ENCODE peak calls at places on chromosomes 4 and X, in six cellular contexts. C is heart left ventricle, D is fibroblast of lung, V is choroid plexus epithelial cell, S is vagina, E is endodermal cell. Z is an unnamed sample.

GRCh38 chr4:84750260-84750955 is 167.5 kb downstream of the CDS1 start:
- DNase-seq in C (no peak), D (peak), V (peak), S (no peak), E (no peak), Z (peak)

GRCh38 chrX:9940397-9940796 is 26.8 kb upstream of the CLDN34 start:
- DNase-seq in C (no peak), D (peak), V (peak), S (no peak), E (no peak), Z (peak)

GRCh38 chr4:186634591-186635128 is 79.3 kb upstream of the MTNR1A start:
- DNase-seq in C (no peak), D (no peak), V (no peak), S (no peak), E (no peak), Z (no peak)

GRCh38 chr4:56323386-56323785 is 63.9 kb downstream of the AASDH start:
- DNase-seq in C (no peak), D (no peak), V (no peak), S (no peak), E (no peak), Z (no peak)

GRCh38 chrX:19070555-19070994 is 51.7 kb downstream of the ADGRG2 start:
- DNase-seq in C (peak), D (no peak), V (no peak), S (no peak), E (no peak), Z (no peak)

GRCh38 chr4:158826882-158827281 is 58.1 kb downstream of the FNIP2 start:
- DNase-seq in C (no peak), D (peak), V (no peak), S (no peak), E (no peak), Z (no peak)

GRCh38 chrX:24020280-24020876 is 6.6 kb downstream of the KLHL15 start:
- DNase-seq in C (no peak), D (peak), V (peak), S (no peak), E (no peak), Z (peak)

GRCh38 chrX:129813662-129814061 is 30.0 kb downstream of the ZDHHC9 start:
- DNase-seq in C (no peak), D (no peak), V (no peak), S (no peak), E (no peak), Z (no peak)

GRCh38 chr4:71290481-71290880 is 48.3 kb upstream of the SLC4A4 start:
- DNase-seq in C (no peak), D (peak), V (no peak), S (no peak), E (no peak), Z (no peak)

GRCh38 chr4:53558061-53558801 is 33.1 kb downstream of the LNX1 start:
- DNase-seq in C (no peak), D (peak), V (peak), S (no peak), E (peak), Z (peak)

GRCh38 chrX:46649421-46650260 is 76.1 kb downstream of the CHST7 start:
- DNase-seq in C (peak), D (no peak), V (peak), S (no peak), E (peak), Z (peak)

GRCh38 chrX:132393992-132394391 is 94.8 kb downstream of the MBNL3 start:
- DNase-seq in C (no peak), D (no peak), V (no peak), S (no peak), E (no peak), Z (no peak)

GRCh38 chr4:184447664-184448063 is 26.7 kb downstream of the IRF2 start:
- DNase-seq in C (no peak), D (no peak), V (no peak), S (no peak), E (peak), Z (no peak)

GRCh38 chrX:20139966-20140365 is 1.7 kb downstream of the EIF1AX start:
- DNase-seq in C (no peak), D (peak), V (peak), S (no peak), E (no peak), Z (peak)

GRCh38 chrX:120512627-120513026 is 43.5 kb upstream of the LAMP2 start:
- DNase-seq in C (no peak), D (no peak), V (no peak), S (no peak), E (no peak), Z (no peak)

GRCh38 chr4:23837366-23837765 is 52.5 kb downstream of the PPARGC1A start:
- DNase-seq in C (peak), D (no peak), V (no peak), S (no peak), E (no peak), Z (no peak)

GRCh38 chr4:93127489-93127888 is 701.1 kb upstream of the ATOH1 start:
- DNase-seq in C (no peak), D (no peak), V (no peak), S (no peak), E (no peak), Z (no peak)

GRCh38 chrX:66638591-66639500 is at the start of gene EDA2R:
- DNase-seq in C (peak), D (peak), V (peak), S (no peak), E (peak), Z (peak)

GRCh38 chr4:4680758-4681157 is 138.9 kb upstream of the STX18 start:
- DNase-seq in C (no peak), D (no peak), V (no peak), S (no peak), E (no peak), Z (no peak)
- H3K4me3 ChIP-seq in C (no peak), D (no peak), V (no peak), S (no peak), E (no peak), Z (no peak)

GRCh38 chrX:38304010-38304409 is 23.3 kb downstream of the RPGR start:
- DNase-seq in C (no peak), D (no peak), V (peak), S (no peak), E (peak), Z (peak)
- TF ChIP-seq CTCF in C (no peak), D (peak), V (peak), S (no peak), E (peak), Z (peak)

DNA sequence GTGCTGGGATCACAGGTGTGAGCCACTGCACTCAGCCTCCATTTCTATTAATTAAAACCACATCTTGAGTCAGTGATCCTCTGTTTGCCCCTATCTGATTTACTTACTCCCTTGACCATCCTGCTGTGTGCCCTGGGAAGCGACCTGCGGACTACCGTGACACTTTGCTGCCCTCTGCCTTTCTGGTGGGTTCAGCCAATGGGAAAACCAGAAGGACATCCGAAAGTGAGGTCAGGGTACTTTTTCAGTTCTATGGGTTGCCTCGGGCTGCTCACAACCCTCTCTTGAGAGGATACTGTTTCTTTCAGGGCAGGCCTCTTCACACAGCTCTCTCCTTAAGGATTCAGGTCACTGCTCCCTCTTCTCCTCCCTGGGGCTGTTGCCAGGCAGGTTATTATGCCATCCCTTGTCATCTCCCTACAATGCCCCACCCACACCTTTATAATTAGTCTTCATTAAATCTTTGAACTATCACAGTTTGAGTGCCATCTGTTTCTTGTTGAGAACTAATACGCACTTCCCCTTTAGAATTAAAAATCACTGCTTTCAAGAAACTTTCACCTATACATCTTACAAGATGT is 21.4 kb downstream of the PLAC8 start:
- DNase-seq in C (no peak), D (no peak), V (no peak), S (no peak), E (peak), Z (no peak)
- H3K4me3 ChIP-seq in C (no peak), D (no peak), V (no peak), S (no peak), E (no peak), Z (no peak)

GRCh38 chr4:124712417-124713212 is at the start of gene ANKRD50:
- DNase-seq in C (peak), D (peak), V (peak), S (no peak), E (peak), Z (peak)

GRCh38 chr4:124713213-124713592 is 671 bp upstream of the ANKRD50 start:
- DNase-seq in C (peak), D (peak), V (peak), S (no peak), E (peak), Z (peak)

GRCh38 chr4:124710911-124711310 is 1.6 kb downstream of the ANKRD50 start:
- DNase-seq in C (peak), D (peak), V (peak), S (no peak), E (no peak), Z (peak)

GRCh38 chr4:124710253-124710849 is 2.2 kb downstream of the ANKRD50 start:
- DNase-seq in C (no peak), D (peak), V (peak), S (no peak), E (peak), Z (peak)

GRCh38 chr4:124711469-124712416 is 789 bp downstream of the ANKRD50 start:
- DNase-seq in C (peak), D (peak), V (peak), S (no peak), E (peak), Z (peak)
- TF ChIP-seq CTCF in C (peak), D (peak), V (peak), S (no peak), E (no peak), Z (peak)

GRCh38 chr4:88597970-88598369 is 5.7 kb downstream of the HERC3 start:
- DNase-seq in C (no peak), D (no peak), V (no peak), S (no peak), E (no peak), Z (no peak)

GRCh38 chr4:88599298-88599697 is 7.0 kb downstream of the HERC3 start:
- DNase-seq in C (no peak), D (peak), V (peak), S (no peak), E (no peak), Z (peak)

GRCh38 chr4:88604978-88605678 is 12.8 kb downstream of the HERC3 start:
- DNase-seq in C (no peak), D (no peak), V (no peak), S (no peak), E (no peak), Z (no peak)

GRCh38 chr4:88600129-88600849 is 8.0 kb downstream of the HERC3 start:
- DNase-seq in C (no peak), D (peak), V (peak), S (no peak), E (no peak), Z (peak)

DNA sequence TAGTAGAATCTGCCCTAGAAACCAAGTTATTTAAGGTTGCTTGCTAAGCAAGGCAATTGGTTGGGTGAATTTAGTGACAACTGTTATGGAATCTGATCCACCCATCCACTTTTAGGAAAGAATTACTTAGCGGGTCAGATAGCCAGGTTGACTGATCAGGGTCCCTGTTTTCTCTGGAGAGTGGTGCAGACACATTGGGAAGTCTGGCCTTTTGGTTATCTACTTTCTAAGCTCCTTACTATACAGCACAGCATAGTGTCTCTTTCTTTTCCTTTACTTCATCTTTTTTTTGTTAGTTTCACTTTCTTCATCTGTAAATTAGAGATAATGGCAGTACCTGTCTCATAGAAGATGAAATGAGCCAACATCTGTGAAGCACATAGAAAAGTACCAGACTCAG is 7.4 kb downstream of the HERC3 start:
- DNase-seq in C (no peak), D (no peak), V (no peak), S (no peak), E (no peak), Z (no peak)
- H3K4me3 ChIP-seq in C (peak), D (peak), V (no peak), S (no peak), E (no peak), Z (no peak)

GRCh38 chrX:107000013-107000515 is at the start of gene MORC4:
- DNase-seq in C (peak), D (peak), V (peak), S (no peak), E (peak), Z (peak)

GRCh38 chrX:106997611-106998010 is 2.4 kb downstream of the MORC4 start:
- DNase-seq in C (no peak), D (no peak), V (no peak), S (no peak), E (no peak), Z (no peak)

GRCh38 chrX:106995678-106996077 is 4.3 kb downstream of the MORC4 start:
- DNase-seq in C (no peak), D (no peak), V (no peak), S (no peak), E (no peak), Z (no peak)

GRCh38 chrX:106999002-106999975 is 723 bp downstream of the MORC4 start:
- DNase-seq in C (peak), D (peak), V (peak), S (no peak), E (peak), Z (peak)
- TF ChIP-seq CTCF in C (peak), D (peak), V (peak), S (no peak), E (peak), Z (peak)

GRCh38 chr4:112510468-112511293 is 5.3 kb downstream of the NEUROG2 start:
- DNase-seq in C (no peak), D (no peak), V (no peak), S (no peak), E (peak), Z (no peak)
- H3K4me3 ChIP-seq in C (peak), D (no peak), V (no peak), S (peak), E (peak), Z (no peak)

GRCh38 chrX:38839269-38839668 is 38.0 kb downstream of the MID1IP1 start:
- DNase-seq in C (no peak), D (no peak), V (no peak), S (no peak), E (no peak), Z (no peak)
- TF ChIP-seq CTCF in C (no peak), D (no peak), V (no peak), S (no peak), E (no peak), Z (no peak)

DNA sequence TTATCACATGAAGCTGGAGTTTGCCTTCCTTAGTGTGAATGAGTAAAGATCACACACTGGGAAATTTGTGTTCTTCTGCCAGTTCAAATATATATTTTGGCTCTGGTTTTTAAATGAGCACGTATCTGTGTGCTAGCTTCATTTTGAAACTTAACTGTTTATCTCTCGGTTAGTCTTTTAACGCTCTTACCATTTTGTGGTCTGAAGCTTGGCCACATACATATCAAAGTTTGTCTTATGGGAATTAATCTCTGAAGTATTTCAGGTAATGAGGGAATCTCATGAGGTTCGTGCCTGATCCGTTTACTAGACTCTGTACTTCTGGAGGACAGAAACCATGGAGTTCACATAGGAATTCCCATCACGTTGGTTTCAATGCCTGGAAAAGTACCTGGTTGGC is 13.8 kb downstream of the ATP10D start:
- DNase-seq in C (no peak), D (no peak), V (no peak), S (no peak), E (no peak), Z (no peak)
- H3K4me3 ChIP-seq in C (no peak), D (no peak), V (no peak), S (no peak), E (no peak), Z (no peak)

Z was measured in fibroblast of pulmonary artery.